ENCODE peak calls at places on chromosomes 4 and X, in nine cellular contexts. Y is endothelial cell of umbilical vein, A is suprapubic skin, R is AG04449, V is GM06990, X is lower leg skin, J is fibroblast of mammary gland, B is Panc1, L is A549. Q is an unnamed sample.

GRCh38 chr4:153153339-153153851 is 50.8 kb upstream of the TRIM2 start:
- DNase-seq in B (no peak), V (peak; percentile 71), L (peak; percentile 52), A (peak; percentile 81), Y (peak; percentile 27), X (peak; percentile 90), J (no peak), R (no peak), Q (peak; percentile 25)

GRCh38 chr4:76883147-76883546 is 14.8 kb downstream of the SOWAHB start:
- DNase-seq in B (no peak), J (no peak), R (peak; percentile 26), X (no peak), L (no peak), A (no peak), Y (peak; percentile 91), V (no peak), Q (peak; percentile 69)

GRCh38 chr4:42626629-42627028 is 30.3 kb downstream of the ATP8A1 start:
- DNase-seq in L (no peak), R (no peak), X (no peak), A (no peak), V (no peak), J (no peak), B (no peak), Y (no peak), Q (no peak)

GRCh38 chr4:6896035-6896434 is 13.6 kb upstream of the TBC1D14 start:
- DNase-seq in Y (no peak), L (no peak), B (no peak), A (no peak), V (no peak), R (no peak), X (no peak), J (no peak), Q (no peak)

GRCh38 chr4:166527500-166527899 is 654.5 kb downstream of the TLL1 start:
- DNase-seq in A (no peak), X (no peak), B (no peak), L (no peak), Y (no peak), J (peak; percentile 59), R (peak; percentile 29), V (no peak), Q (peak; percentile 63)

GRCh38 chr4:2426711-2427275 is 8.0 kb downstream of the CFAP99 start:
- DNase-seq in B (no peak), L (no peak), Y (no peak), J (no peak), V (no peak), X (no peak), R (no peak), A (no peak), Q (no peak)

GRCh38 chr4:39846135-39846534 is 131.6 kb downstream of the PDS5A start:
- DNase-seq in A (no peak), V (no peak), X (no peak), J (peak; percentile 53), R (no peak), Y (no peak), B (no peak), L (peak; percentile 18), Q (peak; percentile 10)

GRCh38 chr4:120977435-120977997 is 55.0 kb upstream of the PRDM5 start:
- DNase-seq in Y (peak; percentile 59), L (peak; percentile 53), B (peak; percentile 12), V (no peak), X (no peak), R (peak; percentile 29), A (no peak), J (peak; percentile 71), Q (peak; percentile 86)

GRCh38 chr4:145796338-145796737 is 116.4 kb downstream of the C4orf51 start:
- DNase-seq in A (no peak), V (no peak), X (no peak), B (no peak), Y (no peak), L (no peak), R (no peak), J (no peak), Q (no peak)

GRCh38 chr4:113958766-113959540 is 20.5 kb downstream of the ARSJ start:
- DNase-seq in B (peak; percentile 97), J (peak; percentile 96), L (peak; percentile 83), Y (peak; percentile 95), V (no peak), R (peak; percentile 92), X (no peak), A (no peak), Q (peak; percentile 96)

GRCh38 chr4:73583661-73584060 is 36.6 kb downstream of the RASSF6 start:
- DNase-seq in A (no peak), J (no peak), V (no peak), R (no peak), Y (no peak), L (no peak), B (no peak), X (no peak), Q (no peak)

GRCh38 chr4:147492301-147492700 is 11.4 kb downstream of the EDNRA start:
- DNase-seq in A (no peak), R (no peak), L (no peak), Y (no peak), B (no peak), X (no peak), V (no peak), J (no peak), Q (peak; percentile 58)

GRCh38 chr4:166735553-166735952 is 498.7 kb downstream of the SPOCK3 start:
- DNase-seq in R (no peak), V (no peak), B (no peak), Y (no peak), A (no peak), X (no peak), J (no peak), L (no peak), Q (no peak)

GRCh38 chr4:82823062-82823461 is 24.5 kb upstream of the SCD5 start:
- DNase-seq in L (no peak), B (no peak), X (no peak), A (no peak), R (peak; percentile 19), V (no peak), Y (no peak), J (peak; percentile 71), Q (peak; percentile 65)

GRCh38 chr4:150664935-150665334 is 83.0 kb downstream of the MAB21L2 start:
- DNase-seq in X (no peak), J (peak; percentile 33), Y (peak; percentile 48), R (no peak), V (no peak), L (peak; percentile 70), B (peak; percentile 47), A (no peak), Q (peak; percentile 46)

GRCh38 chr4:41142946-41143720 is 71.2 kb downstream of the APBB2 start:
- DNase-seq in Y (peak; percentile 62), V (no peak), X (no peak), L (no peak), R (peak; percentile 85), J (peak; percentile 96), B (no peak), A (no peak), Q (peak; percentile 97)

GRCh38 chrX:19867938-19868337 is 19.5 kb downstream of the SH3KBP1 start:
- DNase-seq in X (peak; percentile 34), R (no peak), A (no peak), B (no peak), Y (no peak), J (no peak), L (no peak), V (no peak), Q (no peak)

DNA sequence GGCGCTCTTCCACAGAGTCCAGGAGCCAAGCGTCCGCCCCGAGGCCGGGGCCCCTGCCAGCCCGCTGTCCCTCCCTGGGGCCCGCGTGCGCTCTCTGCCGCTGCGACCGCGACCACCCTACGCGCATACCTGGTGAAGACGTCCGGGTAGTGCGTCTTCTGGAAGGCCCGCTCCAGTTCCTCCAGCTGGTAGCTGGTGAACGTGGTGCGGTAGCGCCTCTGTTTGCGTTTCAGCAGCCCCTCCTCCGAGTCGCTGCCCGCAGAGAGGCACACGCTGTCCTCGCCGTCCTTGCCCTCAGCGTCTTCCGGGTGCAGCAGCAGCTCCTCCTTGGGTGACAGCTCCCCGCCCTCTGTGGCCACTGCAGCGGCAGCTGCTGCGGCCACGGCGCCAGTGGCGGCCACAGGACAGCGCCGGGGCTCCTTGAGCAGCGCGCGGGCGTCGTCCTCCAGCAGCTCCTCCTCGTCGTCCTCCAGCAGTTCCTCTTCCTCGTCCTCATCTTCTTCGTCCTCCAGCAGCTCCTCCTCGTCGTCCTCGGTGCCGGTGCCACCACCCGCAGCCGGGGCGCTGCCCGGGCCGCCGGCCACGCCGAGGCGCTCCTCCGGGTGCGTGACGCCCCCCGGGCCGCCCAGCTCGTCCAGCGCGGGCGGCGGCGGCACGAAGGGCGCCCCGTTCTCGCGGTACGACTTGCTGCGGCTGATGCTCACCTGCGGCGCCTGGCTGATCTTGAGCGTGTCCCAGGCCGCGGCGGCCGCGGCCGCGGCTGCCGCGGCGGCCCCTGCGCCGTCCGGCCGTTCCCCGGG is 2.8 kb downstream of the ARX start:
- DNase-seq in Y (no peak), J (no peak), X (no peak), L (peak; percentile 35), B (no peak), A (no peak), R (no peak), V (peak; percentile 27), Q (no peak)
- H3K4me3 ChIP-seq in Y (no peak overlapping the region), J (no peak overlapping the region), X (no peak overlapping the region), L (peak overlapping the region; percentile 74), B (peak overlapping the region; percentile 17), A (peak overlapping the region; percentile 42), R (no peak overlapping the region), V (peak overlapping the region; percentile 57), Q (no peak overlapping the region)

GRCh38 chr4:1217366-1217765 is 31.6 kb downstream of the CTBP1 start:
- DNase-seq in V (no peak), J (no peak), B (no peak), R (no peak), Y (no peak), L (no peak), X (no peak), A (no peak), Q (no peak)
- H3K4me3 ChIP-seq in V (no peak overlapping the region), J (no peak overlapping the region), B (no peak overlapping the region), R (no peak overlapping the region), Y (no peak overlapping the region), L (no peak overlapping the region), X (no peak overlapping the region), A (no peak overlapping the region), Q (no peak overlapping the region)

GRCh38 chr4:1010522-1011021 is 854 bp upstream of the FGFRL1 start:
- DNase-seq in A (no peak), B (no peak), X (peak; percentile 96), R (peak; percentile 14), Y (peak; percentile 42), J (peak; percentile 90), V (peak; percentile 61), L (peak; percentile 83), Q (peak; percentile 87)
- H3K4me3 ChIP-seq in A (peak overlapping the region; percentile 65), B (peak overlapping the region; percentile 48), X (no peak overlapping the region), R (peak overlapping the region; percentile 49), Y (no peak overlapping the region), J (peak overlapping the region; percentile 2), V (no peak overlapping the region), L (peak overlapping the region; percentile 73), Q (peak overlapping the region; percentile 46)

DNA sequence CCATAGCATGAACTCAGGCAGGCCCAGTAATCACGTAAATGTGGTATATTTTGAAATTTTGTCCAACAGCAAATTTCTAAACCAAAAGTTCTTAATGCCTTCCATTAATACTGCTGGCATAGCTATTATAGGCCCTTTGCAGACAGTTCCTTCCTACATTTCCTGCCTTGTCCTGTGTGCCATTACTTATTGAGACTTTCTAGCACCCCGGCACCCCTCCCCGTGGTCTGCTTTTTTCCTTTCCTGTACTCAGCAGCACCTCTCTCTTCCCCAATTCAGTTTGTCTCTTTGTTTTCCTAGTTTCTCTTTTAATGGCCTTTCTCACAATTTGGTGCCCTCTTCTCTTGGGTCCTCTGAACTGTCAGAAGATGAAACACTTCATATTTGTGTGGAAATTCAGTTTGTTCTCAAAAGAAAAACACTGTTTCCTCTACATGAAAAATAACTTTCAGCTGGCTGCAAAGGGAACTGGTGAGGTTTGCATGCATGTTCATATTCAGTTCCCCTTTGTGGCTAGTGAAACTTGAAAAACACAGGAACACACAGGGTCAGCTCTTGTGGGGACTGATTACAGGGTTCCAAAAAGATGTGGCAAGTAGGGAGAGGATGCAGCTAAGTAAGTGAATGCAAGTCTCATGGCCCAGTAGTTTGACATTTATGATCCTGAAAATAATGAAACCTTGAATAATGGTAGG is 17.1 kb downstream of the GPR34 start:
- DNase-seq in Y (peak; percentile 17), B (no peak), J (no peak), L (no peak), X (no peak), R (no peak), V (peak; percentile 37), A (no peak), Q (no peak)
- H3K4me3 ChIP-seq in Y (no peak overlapping the region), B (no peak overlapping the region), J (no peak overlapping the region), L (no peak overlapping the region), X (no peak overlapping the region), R (no peak overlapping the region), V (no peak overlapping the region), A (no peak overlapping the region), Q (no peak overlapping the region)

Q was measured in choroid plexus epithelial cell.